ENCODE peak calls at places on chromosomes 5 and 9, in four cellular contexts. One of them, this sample, is unnamed.

GRCh38 chr9:121773286-121773953 is 122.0 kb downstream of the DAB2IP start:
- DNase-seq in HepG2: no peak
- DNase-seq in GM12878: no peak
- DNase-seq in K562: no peak
- DNase-seq in this sample: no peak

GRCh38 chr5:115895821-115896220 is 54.1 kb downstream of the AP3S1 start:
- DNase-seq in GM12878: no peak
- DNase-seq in K562: no peak
- DNase-seq in HepG2: no peak
- DNase-seq in this sample: no peak

GRCh38 chr9:84983749-84984148 is 314.2 kb downstream of the NTRK2 start:
- DNase-seq in GM12878: no peak
- DNase-seq in K562: no peak
- DNase-seq in HepG2: no peak
- DNase-seq in this sample: no peak

GRCh38 chr5:52674815-52675545 is 112.7 kb upstream of the ITGA1 start:
- DNase-seq in GM12878: no peak
- DNase-seq in K562: no peak
- DNase-seq in HepG2: no peak
- DNase-seq in this sample: no peak

GRCh38 chr5:175141421-175141820 is 302.6 kb downstream of the DRD1 start:
- DNase-seq in K562: no peak
- DNase-seq in GM12878: no peak
- DNase-seq in HepG2: no peak
- DNase-seq in this sample: no peak

GRCh38 chr5:56733580-56733979 is 81.8 kb upstream of the MAP3K1 start:
- DNase-seq in GM12878: no peak
- DNase-seq in K562: no peak
- DNase-seq in HepG2: no peak
- DNase-seq in this sample: no peak

GRCh38 chr9:77177894-77178794 is 810 bp downstream of the VPS13A start:
- DNase-seq in GM12878: no peak
- DNase-seq in K562: peak
- DNase-seq in HepG2: peak
- DNase-seq in this sample: peak

GRCh38 chr9:107280543-107280942 is 2.5 kb upstream of the RAD23B start:
- DNase-seq in GM12878: no peak
- DNase-seq in K562: no peak
- DNase-seq in HepG2: no peak
- DNase-seq in this sample: no peak

GRCh38 chr5:76582252-76583162 is 40.7 kb downstream of the F2RL2 start:
- DNase-seq in GM12878: peak
- DNase-seq in K562: no peak
- DNase-seq in HepG2: no peak
- DNase-seq in this sample: no peak

GRCh38 chr5:169006206-169006605 is 294.7 kb downstream of the SLIT3 start:
- DNase-seq in HepG2: no peak
- DNase-seq in GM12878: no peak
- DNase-seq in K562: no peak
- DNase-seq in this sample: no peak

GRCh38 chr9:3367185-3367584 is 158.6 kb downstream of the RFX3 start:
- DNase-seq in GM12878: no peak
- DNase-seq in K562: no peak
- DNase-seq in HepG2: no peak
- DNase-seq in this sample: no peak

GRCh38 chr9:131657456-131657855 is 82.4 kb downstream of the RAPGEF1 start:
- DNase-seq in GM12878: no peak
- DNase-seq in K562: no peak
- DNase-seq in HepG2: no peak
- DNase-seq in this sample: no peak

GRCh38 chr9:90423661-90424193 is 218.9 kb downstream of the DIRAS2 start:
- DNase-seq in GM12878: no peak
- DNase-seq in HepG2: no peak
- DNase-seq in K562: no peak
- DNase-seq in this sample: no peak

DNA sequence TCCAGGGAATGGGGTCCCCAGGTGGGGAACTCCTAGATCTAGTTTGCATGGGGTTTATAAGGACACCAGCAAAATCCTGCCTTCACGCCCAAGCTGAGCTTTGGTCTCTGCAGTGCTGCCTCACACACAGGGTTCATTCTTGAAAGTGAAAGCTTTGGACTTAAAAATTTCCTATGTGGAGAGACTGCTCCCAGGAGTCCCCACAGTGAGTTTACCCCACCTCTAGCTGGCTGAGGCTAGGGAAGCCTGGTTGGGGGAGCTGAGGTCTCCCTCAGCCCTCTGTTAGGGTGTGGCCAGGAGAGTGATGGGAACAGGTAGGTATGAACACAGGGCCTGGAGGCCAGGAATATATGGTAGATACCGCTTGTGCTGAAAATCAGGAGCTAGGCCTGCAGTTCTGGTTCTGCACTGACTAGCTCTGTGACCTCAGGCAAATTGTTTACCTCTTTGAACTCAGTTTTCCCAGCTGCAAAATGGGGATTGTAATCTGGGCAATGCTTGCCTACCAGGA is 41.5 kb upstream of the LARP1 start:
- DNase-seq in HepG2: peak
- DNase-seq in GM12878: no peak
- DNase-seq in K562: no peak
- DNase-seq in this sample: no peak
- TF ChIP-seq FOXK2 in HepG2: no peak
- TF ChIP-seq FOXK2 in GM12878: no peak
- TF ChIP-seq FOXK2 in K562: no peak
- TF ChIP-seq FOXK2 in this sample: no peak

DNA sequence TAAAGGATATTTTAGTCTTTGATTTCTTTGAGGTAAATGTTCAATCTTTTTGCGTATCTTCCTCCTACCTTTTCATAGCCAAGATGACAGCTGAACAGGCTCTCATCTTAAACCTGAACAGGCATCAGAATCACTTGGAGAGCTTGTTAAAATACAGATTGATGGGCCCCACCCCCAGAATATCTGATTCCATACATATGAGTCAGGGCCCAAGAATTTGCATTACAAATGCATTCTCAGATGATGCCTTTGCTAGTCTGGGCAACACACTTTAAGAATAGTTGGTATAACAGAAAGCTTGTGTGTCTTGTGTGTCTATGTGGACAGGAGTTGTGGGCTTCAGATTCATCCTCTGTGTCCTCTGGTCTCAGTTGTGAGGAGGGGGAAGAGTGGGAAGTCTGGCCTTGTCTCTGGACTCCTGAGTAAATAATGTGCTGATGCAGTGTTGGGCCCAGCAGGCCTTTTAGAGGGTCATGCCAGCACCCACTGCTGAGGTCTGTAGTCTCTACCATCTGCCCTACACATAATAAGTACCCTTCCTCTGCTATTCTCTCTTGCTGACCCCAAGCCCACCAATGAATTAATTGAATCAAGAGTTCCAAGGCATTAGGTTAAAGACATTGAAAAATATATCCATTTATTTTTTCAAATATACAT is 43.1 kb downstream of the PTCD2 start:
- DNase-seq in K562: no peak
- DNase-seq in HepG2: no peak
- DNase-seq in GM12878: no peak
- DNase-seq in this sample: no peak
- TF ChIP-seq FOXK2 in K562: no peak
- TF ChIP-seq FOXK2 in HepG2: no peak
- TF ChIP-seq FOXK2 in GM12878: no peak
- TF ChIP-seq FOXK2 in this sample: no peak

GRCh38 chr9:20671635-20672034 is 12.4 kb upstream of the FOCAD start:
- DNase-seq in HepG2: no peak
- DNase-seq in GM12878: no peak
- DNase-seq in K562: no peak
- DNase-seq in this sample: no peak
- TF ChIP-seq FOXK2 in HepG2: no peak
- TF ChIP-seq FOXK2 in GM12878: no peak
- TF ChIP-seq FOXK2 in K562: no peak
- TF ChIP-seq FOXK2 in this sample: no peak

GRCh38 chr9:96293481-96293880 is 8.5 kb downstream of the HSD17B3 start:
- DNase-seq in HepG2: no peak
- DNase-seq in GM12878: no peak
- DNase-seq in K562: no peak
- DNase-seq in this sample: no peak
- TF ChIP-seq FOXK2 in HepG2: no peak
- TF ChIP-seq FOXK2 in GM12878: no peak
- TF ChIP-seq FOXK2 in K562: no peak
- TF ChIP-seq FOXK2 in this sample: no peak

GRCh38 chr9:126614455-126615248 is 924 bp downstream of the LMX1B start:
- DNase-seq in GM12878: no peak
- DNase-seq in HepG2: no peak
- DNase-seq in K562: no peak
- DNase-seq in this sample: no peak

GRCh38 chr9:126612813-126613641 is 701 bp upstream of the LMX1B start:
- DNase-seq in GM12878: no peak
- DNase-seq in K562: no peak
- DNase-seq in HepG2: no peak
- DNase-seq in this sample: peak

GRCh38 chr9:126614088-126614454 is 343 bp downstream of the LMX1B start:
- DNase-seq in HepG2: no peak
- DNase-seq in GM12878: no peak
- DNase-seq in K562: no peak
- DNase-seq in this sample: peak

GRCh38 chr9:126612329-126612812 is 1.4 kb upstream of the LMX1B start:
- DNase-seq in GM12878: no peak
- DNase-seq in HepG2: no peak
- DNase-seq in K562: no peak
- DNase-seq in this sample: peak

GRCh38 chr9:126613656-126614055 is at the start of gene LMX1B:
- DNase-seq in K562: no peak
- DNase-seq in GM12878: no peak
- DNase-seq in HepG2: no peak
- DNase-seq in this sample: peak
- TF ChIP-seq FOXK2 in K562: no peak
- TF ChIP-seq FOXK2 in GM12878: no peak
- TF ChIP-seq FOXK2 in HepG2: no peak
- TF ChIP-seq FOXK2 in this sample: no peak

GRCh38 chr5:158700231-158700996 is 399.3 kb downstream of the EBF1 start:
- DNase-seq in GM12878: no peak
- DNase-seq in HepG2: no peak
- DNase-seq in K562: no peak
- DNase-seq in this sample: no peak
- TF ChIP-seq FOXK2 in GM12878: no peak
- TF ChIP-seq FOXK2 in HepG2: no peak
- TF ChIP-seq FOXK2 in K562: no peak
- TF ChIP-seq FOXK2 in this sample: no peak

DNA sequence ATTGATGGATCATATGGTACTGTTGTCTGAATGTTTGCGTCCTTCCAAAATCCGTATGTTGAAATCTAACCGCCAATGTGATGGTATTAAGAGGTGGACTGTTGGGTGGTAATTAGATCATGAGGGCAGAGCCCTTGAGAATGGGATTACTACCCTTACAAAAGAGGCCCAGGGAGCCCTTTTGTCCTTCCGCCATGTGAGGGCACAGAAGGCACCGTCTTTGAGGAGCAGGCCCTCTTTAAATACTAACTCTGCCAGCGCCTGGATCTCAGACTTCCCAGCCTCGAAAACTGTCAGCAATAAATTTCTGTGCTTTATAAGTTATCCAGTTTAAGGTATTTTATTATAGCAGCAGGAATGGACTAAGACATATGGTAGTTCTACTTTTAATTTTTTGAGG is 156.0 kb upstream of the OTULINL start:
- DNase-seq in GM12878: no peak
- DNase-seq in HepG2: no peak
- DNase-seq in K562: no peak
- DNase-seq in this sample: no peak
- TF ChIP-seq FOXK2 in GM12878: no peak
- TF ChIP-seq FOXK2 in HepG2: no peak
- TF ChIP-seq FOXK2 in K562: no peak
- TF ChIP-seq FOXK2 in this sample: no peak

DNA sequence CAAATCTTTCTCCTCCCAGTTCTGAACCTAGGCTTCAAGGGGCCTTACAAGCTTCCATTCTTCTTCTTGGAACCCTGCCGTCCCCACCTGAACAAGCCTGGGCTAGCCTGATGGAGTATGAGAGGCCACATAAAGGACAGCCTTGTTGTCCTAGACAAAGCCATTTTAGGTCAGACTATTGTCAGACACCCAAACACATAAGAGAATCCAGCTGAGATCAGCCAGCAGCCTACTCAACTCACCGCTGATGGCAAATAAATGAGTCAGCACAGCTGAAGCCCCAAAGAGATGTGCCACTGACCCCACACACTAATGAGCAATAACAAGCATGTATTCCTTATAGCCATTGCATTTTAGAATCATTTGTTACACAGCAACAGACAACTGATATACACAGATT is 33.8 kb downstream of the SVEP1 start:
- DNase-seq in K562: no peak
- DNase-seq in GM12878: no peak
- DNase-seq in HepG2: peak
- DNase-seq in this sample: no peak
- TF ChIP-seq FOXK2 in K562: no peak
- TF ChIP-seq FOXK2 in GM12878: no peak
- TF ChIP-seq FOXK2 in HepG2: no peak
- TF ChIP-seq FOXK2 in this sample: no peak

GRCh38 chr5:39712316-39713223 is 287.8 kb upstream of the DAB2 start:
- DNase-seq in HepG2: no peak
- DNase-seq in GM12878: no peak
- DNase-seq in K562: no peak
- DNase-seq in this sample: no peak

GRCh38 chr5:39716532-39716971 is 291.8 kb upstream of the DAB2 start:
- DNase-seq in HepG2: peak
- DNase-seq in K562: peak
- DNase-seq in GM12878: no peak
- DNase-seq in this sample: peak

GRCh38 chr5:39714036-39714698 is 289.4 kb upstream of the DAB2 start:
- DNase-seq in K562: peak
- DNase-seq in GM12878: peak
- DNase-seq in HepG2: peak
- DNase-seq in this sample: peak

GRCh38 chr5:39717186-39717897 is 292.6 kb upstream of the DAB2 start:
- DNase-seq in K562: no peak
- DNase-seq in GM12878: no peak
- DNase-seq in HepG2: no peak
- DNase-seq in this sample: no peak

DNA sequence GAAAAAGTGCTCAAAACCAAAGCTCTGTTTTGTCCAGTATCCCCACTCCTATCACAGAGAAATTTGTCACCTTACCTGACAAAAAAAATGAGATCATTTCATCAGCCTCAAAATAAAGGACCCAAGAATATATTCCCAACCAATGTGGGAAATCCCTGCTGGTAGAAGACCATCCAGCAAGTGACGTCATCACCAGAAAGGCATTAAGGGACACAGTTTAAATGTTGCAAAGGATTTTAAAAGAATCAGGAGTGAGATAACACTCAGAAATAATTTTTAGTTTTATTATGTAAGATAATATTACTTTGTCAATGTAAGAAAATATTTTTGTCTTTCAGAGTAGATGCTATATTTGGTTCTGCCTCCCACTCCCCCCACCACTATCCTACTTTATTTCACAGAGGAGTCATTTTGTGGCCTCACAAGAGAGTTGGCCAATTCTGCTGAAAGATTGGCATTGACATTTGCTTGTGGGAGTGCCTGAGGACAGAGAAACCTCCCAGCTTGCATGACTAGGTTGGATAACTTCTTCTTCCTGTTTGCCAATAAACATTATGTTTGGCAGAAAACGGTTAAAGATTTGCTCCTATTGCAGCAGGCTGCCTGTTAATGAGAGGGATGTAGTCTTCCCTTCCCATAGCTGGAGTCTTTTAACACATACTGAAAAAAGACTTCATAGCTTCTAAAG is 288.6 kb upstream of the DAB2 start:
- DNase-seq in HepG2: no peak
- DNase-seq in GM12878: no peak
- DNase-seq in K562: no peak
- DNase-seq in this sample: no peak
- TF ChIP-seq FOXK2 in HepG2: no peak
- TF ChIP-seq FOXK2 in GM12878: no peak
- TF ChIP-seq FOXK2 in K562: no peak
- TF ChIP-seq FOXK2 in this sample: no peak